ENCODE peak calls at places on chromosomes 1 and 21, in six cellular contexts. F, U, Y, G, P and J are unnamed samples.

GRCh38 chr1:6745073-6745472 is 40.2 kb upstream of the CAMTA1 start:
- DNase-seq in U (no peak), Y (no peak), F (no peak), P (no peak), G (no peak), J (no peak)

GRCh38 chr1:157472302-157472701 is 80.0 kb downstream of the FCRL5 start:
- DNase-seq in G (no peak), P (no peak), F (no peak), Y (no peak), U (no peak), J (no peak)

GRCh38 chr1:12177999-12178441 is 11.2 kb downstream of the TNFRSF1B start:
- DNase-seq in U (peak), F (peak), G (peak), Y (peak), P (peak), J (peak)

GRCh38 chr21:20997633-20998455 is at the start of gene NCAM2:
- DNase-seq in G (peak), U (peak), Y (peak), F (peak), P (peak), J (peak)

GRCh38 chr1:116873680-116874271 is 35.9 kb upstream of the PTGFRN start:
- DNase-seq in G (no peak), P (no peak), Y (no peak), U (no peak), F (no peak), J (no peak)

GRCh38 chr1:29466258-29466657 is 229.9 kb downstream of the PTPRU start:
- DNase-seq in U (no peak), P (no peak), F (no peak), G (no peak), Y (no peak), J (peak)

GRCh38 chr1:108079550-108079949 is 114.6 kb upstream of the VAV3 start:
- DNase-seq in G (no peak), Y (no peak), F (no peak), U (peak), P (no peak), J (no peak)

GRCh38 chr1:23627065-23627464 is 64.5 kb upstream of the RPL11 start:
- DNase-seq in U (no peak), Y (peak), P (no peak), F (no peak), G (no peak), J (no peak)

GRCh38 chr1:185499986-185500626 is 183.1 kb upstream of the IVNS1ABP start:
- DNase-seq in U (no peak), P (peak), F (peak), Y (no peak), G (peak), J (no peak)

GRCh38 chr1:116737855-116738318 is 16.3 kb upstream of the CD2 start:
- DNase-seq in P (no peak), G (no peak), F (no peak), U (no peak), Y (no peak), J (no peak)